ENCODE peak calls at places on chromosome 14, in eight cellular contexts. H is tibial artery, B is SW480, W is uterus, N is RWPE1, L is stromal cell of bone marrow, D is NCI-H446 treated with DMSO at 0.1 percent for 48 hours, G is NCI-H524. V is an unnamed sample.

GRCh38 chr14:22908601-22909000 is 10.3 kb downstream of the RBM23 start:
- DNase-seq in L (peak; percentile 38), G (no peak), B (no peak), H (no peak), D (no peak), N (no peak), W (no peak), V (no peak)

GRCh38 chr14:22848391-22849164 is 12.2 kb downstream of the MMP14 start:
- DNase-seq in L (peak; percentile 93), H (peak; percentile 86), D (peak; percentile 82), N (peak; percentile 33), B (no peak), W (peak; percentile 91), G (peak; percentile 61), V (no peak)

GRCh38 chr14:101817511-101818001 is 56.0 kb downstream of the PPP2R5C start:
- DNase-seq in G (no peak), N (no peak), H (no peak), L (no peak), B (no peak), W (no peak), D (no peak), V (no peak)

GRCh38 chr14:103144085-103144484 is 20.8 kb downstream of the TNFAIP2 start:
- DNase-seq in D (no peak), L (no peak), H (no peak), N (peak; percentile 17), G (no peak), W (no peak), B (no peak), V (no peak)

GRCh38 chr14:73713206-73713803 is 879 bp downstream of the PNMA1 start:
- DNase-seq in B (no peak), W (no peak), D (no peak), L (no peak), H (no peak), G (peak; percentile 77), N (peak; percentile 41), V (no peak)

GRCh38 chr14:91048676-91049075 is 11.8 kb downstream of the RPS6KA5 start:
- DNase-seq in B (no peak), N (no peak), W (no peak), D (no peak), L (no peak), H (no peak), G (no peak), V (no peak)

GRCh38 chr14:53022593-53022992 is 71.7 kb upstream of the FERMT2 start:
- DNase-seq in B (no peak), H (no peak), D (no peak), L (no peak), W (no peak), G (no peak), N (no peak), V (no peak)

GRCh38 chr14:69711065-69711464 is 55.9 kb upstream of the SRSF5 start:
- DNase-seq in G (peak; percentile 100), H (no peak), W (peak; percentile 77), N (no peak), B (no peak), D (peak; percentile 90), L (no peak), V (no peak)

GRCh38 chr14:81211844-81212243 is 8.9 kb downstream of the GTF2A1 start:
- DNase-seq in W (no peak), L (peak; percentile 19), G (peak; percentile 68), B (peak; percentile 26), N (no peak), H (peak; percentile 24), D (no peak), V (peak; percentile 30)

GRCh38 chr14:104283197-104284106 is 145.1 kb downstream of the KIF26A start:
- DNase-seq in L (no peak), D (no peak), B (no peak), N (no peak), H (peak; percentile 12), G (peak; percentile 47), W (peak; percentile 8), V (no peak)

GRCh38 chr14:23460960-23461359 is 8.5 kb upstream of the NGDN start:
- DNase-seq in D (no peak), W (no peak), L (no peak), H (no peak), G (no peak), B (no peak), N (no peak), V (no peak)

GRCh38 chr14:29227631-29228030 is 461.0 kb downstream of the FOXG1 start:
- DNase-seq in D (peak; percentile 71), G (no peak), L (peak; percentile 55), B (no peak), W (no peak), N (no peak), H (no peak), V (no peak)